ENCODE peak calls at places on chromosomes 2 and 18, in eight cellular contexts. I, A, M, S, H, R, W and B are unnamed samples.

GRCh38 chr18:59994357-59994756 is 94.6 kb downstream of the PMAIP1 start:
- DNase-seq in I (no peak), A (peak; percentile 16), M (no peak), S (peak; percentile 11), H (no peak), R (peak; percentile 17), W (peak; percentile 13), B (no peak)

GRCh38 chr18:63322908-63323634 is 3.5 kb upstream of the BCL2 start:
- DNase-seq in I (no peak), A (peak; percentile 61), M (peak; percentile 74), S (peak; percentile 69), H (no peak), R (peak; percentile 67), W (peak; percentile 73), B (no peak)

GRCh38 chr2:178420463-178420990 is 30.4 kb downstream of the PRKRA start:
- DNase-seq in I (no peak), A (no peak), M (no peak), S (no peak), H (no peak), R (no peak), W (no peak), B (no peak)

GRCh38 chr18:50285631-50286321 is 1.7 kb downstream of the CXXC1 start:
- DNase-seq in I (no peak), A (no peak), M (no peak), S (no peak), H (no peak), R (no peak), W (no peak), B (no peak)

GRCh38 chr2:62266433-62267038 is 70.6 kb downstream of the B3GNT2 start:
- DNase-seq in I (no peak), A (no peak), M (no peak), S (no peak), H (no peak), R (no peak), W (no peak), B (no peak)

GRCh38 chr2:135876066-135876711 is at the start of gene MCM6:
- DNase-seq in I (peak; percentile 88), A (peak; percentile 99), M (peak; percentile 98), S (peak; percentile 99), H (peak; percentile 97), R (peak; percentile 98), W (peak; percentile 96), B (peak; percentile 89)

GRCh38 chr2:158359846-158360245 is 96.7 kb downstream of the CCDC148 start:
- DNase-seq in I (no peak), A (no peak), M (no peak), S (no peak), H (no peak), R (no peak), W (no peak), B (no peak)

GRCh38 chr18:14074187-14074586 is 58.0 kb downstream of the ZNF519 start:
- DNase-seq in I (no peak), A (peak; percentile 7), M (no peak), S (peak; percentile 12), H (no peak), R (no peak), W (no peak), B (no peak)

GRCh38 chr2:62774555-62775366 is 69.2 kb downstream of the EHBP1 start:
- DNase-seq in I (no peak), A (peak; percentile 49), M (no peak), S (peak; percentile 24), H (no peak), R (peak; percentile 1), W (peak; percentile 46), B (no peak)

GRCh38 chr2:95063401-95063958 is 38.0 kb downstream of the MAL start:
- DNase-seq in I (no peak), A (no peak), M (no peak), S (no peak), H (no peak), R (no peak), W (no peak), B (no peak)

GRCh38 chr18:24514439-24514838 is 54.0 kb downstream of the HRH4 start:
- DNase-seq in I (no peak), A (peak; percentile 84), M (no peak), S (peak; percentile 33), H (no peak), R (no peak), W (peak; percentile 22), B (no peak)

GRCh38 chr2:140643761-140644187 is 1487.0 kb downstream of the LRP1B start:
- DNase-seq in I (no peak), A (no peak), M (no peak), S (no peak), H (no peak), R (no peak), W (no peak), B (no peak)

GRCh38 chr2:152063325-152063924 is 35.4 kb downstream of the CACNB4 start:
- DNase-seq in I (no peak), A (no peak), M (no peak), S (no peak), H (no peak), R (no peak), W (no peak), B (no peak)

GRCh38 chr2:182866095-182866460 is 359 bp downstream of the FRZB start:
- DNase-seq in I (no peak), A (no peak), M (no peak), S (no peak), H (no peak), R (no peak), W (no peak), B (no peak)

GRCh38 chr18:62802523-62802922 is 87.2 kb downstream of the PHLPP1 start:
- DNase-seq in I (no peak), A (no peak), M (no peak), S (no peak), H (no peak), R (no peak), W (no peak), B (no peak)

GRCh38 chr18:29644276-29644675 is 1398.3 kb downstream of the DSC3 start:
- DNase-seq in I (no peak), A (peak; percentile 0), M (no peak), S (no peak), H (no peak), R (no peak), W (no peak), B (no peak)

GRCh38 chr2:25697559-25698341 is 24.4 kb upstream of the DTNB start:
- DNase-seq in I (no peak), A (no peak), M (no peak), S (no peak), H (no peak), R (no peak), W (no peak), B (no peak)

GRCh38 chr2:8625399-8626283 is 56.2 kb upstream of the ID2 start:
- DNase-seq in I (no peak), A (no peak), M (no peak), S (no peak), H (no peak), R (no peak), W (no peak), B (peak; percentile 5)

GRCh38 chr2:1369905-1370304 is 43.4 kb upstream of the TPO start:
- DNase-seq in I (no peak), A (no peak), M (no peak), S (no peak), H (no peak), R (no peak), W (no peak), B (no peak)

GRCh38 chr2:238128061-238129040 is 10.1 kb upstream of the KLHL30 start:
- DNase-seq in I (no peak), A (no peak), M (no peak), S (no peak), H (no peak), R (no peak), W (no peak), B (no peak)

GRCh38 chr18:24964213-24964612 is 387.8 kb downstream of the ZNF521 start:
- DNase-seq in I (no peak), A (no peak), M (no peak), S (peak; percentile 16), H (no peak), R (no peak), W (peak; percentile 81), B (no peak)

GRCh38 chr2:165239826-165240618 is 808 bp downstream of the SCN2A start:
- DNase-seq in I (no peak), A (no peak), M (no peak), S (no peak), H (no peak), R (peak; percentile 16), W (no peak), B (no peak)

GRCh38 chr2:7771781-7772180 is 854.6 kb downstream of the RNF144A start:
- DNase-seq in I (no peak), A (no peak), M (no peak), S (no peak), H (no peak), R (no peak), W (no peak), B (no peak)

GRCh38 chr2:109558076-109558882 is 55.5 kb downstream of the SEPTIN10 start:
- DNase-seq in I (no peak), A (peak; percentile 68), M (no peak), S (no peak), H (no peak), R (no peak), W (no peak), B (no peak)

GRCh38 chr2:18991177-18992168 is 366.9 kb downstream of the OSR1 start:
- DNase-seq in I (no peak), A (no peak), M (peak; percentile 9), S (no peak), H (no peak), R (peak; percentile 91), W (no peak), B (peak; percentile 24)

GRCh38 chr2:234677758-234678538 is 181.1 kb upstream of the ARL4C start:
- DNase-seq in I (no peak), A (no peak), M (no peak), S (no peak), H (no peak), R (no peak), W (no peak), B (no peak)

GRCh38 chr2:78992451-78992806 is 33.1 kb upstream of the REG3G start:
- DNase-seq in I (no peak), A (no peak), M (no peak), S (no peak), H (no peak), R (no peak), W (no peak), B (no peak)

GRCh38 chr2:218344090-218344754 is 12.4 kb upstream of the CATIP start:
- DNase-seq in I (no peak), A (no peak), M (no peak), S (no peak), H (no peak), R (no peak), W (no peak), B (no peak)

GRCh38 chr2:8538951-8539621 is 142.8 kb upstream of the ID2 start:
- DNase-seq in I (no peak), A (no peak), M (no peak), S (no peak), H (no peak), R (no peak), W (no peak), B (no peak)

GRCh38 chr2:29393676-29394075 is 278.5 kb downstream of the CLIP4 start:
- DNase-seq in I (no peak), A (no peak), M (no peak), S (no peak), H (no peak), R (no peak), W (no peak), B (no peak)

GRCh38 chr18:44409071-44409470 is 271.6 kb upstream of the SETBP1 start:
- DNase-seq in I (no peak), A (no peak), M (no peak), S (no peak), H (no peak), R (no peak), W (no peak), B (no peak)

GRCh38 chr2:163692611-163693482 is 43.0 kb downstream of the FIGN start:
- DNase-seq in I (no peak), A (no peak), M (no peak), S (no peak), H (no peak), R (no peak), W (no peak), B (no peak)

GRCh38 chr2:20005067-20005627 is 7.3 kb downstream of the MATN3 start:
- DNase-seq in I (no peak), A (no peak), M (no peak), S (no peak), H (no peak), R (no peak), W (no peak), B (no peak)

GRCh38 chr2:9739508-9739907 is 103.8 kb upstream of the TAF1B start:
- DNase-seq in I (no peak), A (no peak), M (peak; percentile 91), S (no peak), H (peak; percentile 37), R (no peak), W (peak; percentile 44), B (no peak)